ENCODE peak calls at places on chromosomes 1 and 21, in five cellular contexts. S is activated CD4-positive, alpha-beta T cell treated with anti-CD3 and anti-CD28 coated beads, Interleukin-2, amount 50 U/mL, for 24 hours; U is HEK293T; K is ELR; X is NCI-H345. E is an unnamed sample.

GRCh38 chr1:6508154-6508875 is 16.8 kb upstream of the PLEKHG5 start:
- DNase-seq in S (no peak), U (no peak), K (no peak), X (no peak), E (no peak)

GRCh38 chr1:205375816-205376545 is 19.3 kb upstream of the KLHDC8A start:
- DNase-seq in S (no peak), U (peak), K (peak), X (peak), E (peak)

GRCh38 chr1:244834596-244835275 is 722 bp upstream of the COX20 start:
- DNase-seq in S (peak), U (no peak), K (peak), X (peak), E (peak)

GRCh38 chr1:28646040-28646439 is 2.4 kb upstream of the RNU11 start:
- DNase-seq in S (no peak), U (no peak), K (no peak), X (no peak), E (no peak)

GRCh38 chr21:35586305-35586704 is 474.0 kb downstream of the SETD4 start:
- DNase-seq in S (no peak), U (no peak), K (no peak), X (no peak), E (no peak)

GRCh38 chr1:50126962-50127715 is 18.4 kb downstream of the ELAVL4 start:
- DNase-seq in S (no peak), U (no peak), K (no peak), X (no peak), E (no peak)

GRCh38 chr1:230340778-230341546 is 85.2 kb downstream of the PGBD5 start:
- DNase-seq in S (no peak), U (no peak), K (no peak), X (no peak), E (no peak)

GRCh38 chr1:107430540-107431228 is 289.8 kb downstream of the NTNG1 start:
- DNase-seq in S (peak), U (peak), K (peak), X (peak), E (peak)

GRCh38 chr21:33058468-33059318 is 11.2 kb upstream of the OLIG1 start:
- DNase-seq in S (no peak), U (no peak), K (no peak), X (no peak), E (peak)

GRCh38 chr21:40146201-40146890 is 279.1 kb downstream of the PCP4 start:
- DNase-seq in S (no peak), U (no peak), K (no peak), X (peak), E (no peak)

GRCh38 chr1:163535807-163536206 is 214.1 kb downstream of the NUF2 start:
- DNase-seq in S (no peak), U (no peak), K (peak), X (no peak), E (peak)

GRCh38 chr1:51564124-51564523 is 45.1 kb upstream of the EPS15 start:
- DNase-seq in S (no peak), U (no peak), K (peak), X (no peak), E (no peak)

GRCh38 chr1:54017979-54018378 is at the start of gene LDLRAD1:
- DNase-seq in S (no peak), U (no peak), K (no peak), X (no peak), E (no peak)

GRCh38 chr1:89615676-89616598 is 17.0 kb upstream of the LRRC8C start:
- DNase-seq in S (no peak), U (peak), K (peak), X (peak), E (no peak)

GRCh38 chr21:27058673-27059365 is 91.9 kb upstream of the ADAMTS5 start:
- DNase-seq in S (no peak), U (no peak), K (no peak), X (no peak), E (no peak)

GRCh38 chr1:244216836-244217235 is 165.8 kb downstream of the ZBTB18 start:
- DNase-seq in S (no peak), U (no peak), K (no peak), X (no peak), E (no peak)

GRCh38 chr1:21871943-21872342 is 59.9 kb downstream of the LDLRAD2 start:
- DNase-seq in S (no peak), U (no peak), K (no peak), X (no peak), E (no peak)

GRCh38 chr1:111191496-111191895 is 8.9 kb downstream of the DENND2D start:
- DNase-seq in S (no peak), U (no peak), K (peak), X (no peak), E (no peak)

GRCh38 chr1:31881698-31882000 is 56.5 kb downstream of the PTP4A2 start:
- DNase-seq in S (no peak), U (no peak), K (no peak), X (no peak), E (peak)

GRCh38 chr1:217660353-217661062 is 29.4 kb downstream of the SPATA17 start:
- DNase-seq in S (no peak), U (peak), K (peak), X (peak), E (peak)

GRCh38 chr1:105102385-105102784 is 1352.7 kb downstream of the AMY1C start:
- DNase-seq in S (no peak), U (no peak), K (no peak), X (no peak), E (no peak)

GRCh38 chr1:248873993-248874671 is 15.2 kb upstream of the ZNF692 start:
- DNase-seq in S (peak), U (peak), K (peak), X (peak), E (no peak)

GRCh38 chr1:213984387-213985180 is 3.2 kb upstream of the PROX1 start:
- DNase-seq in S (no peak), U (peak), K (no peak), X (peak), E (peak)

GRCh38 chr1:44228218-44228617 is 14.9 kb downstream of the DMAP1 start:
- DNase-seq in S (no peak), U (no peak), K (no peak), X (no peak), E (no peak)

GRCh38 chr1:39258146-39258924 is 53.8 kb downstream of the MACF1 start:
- DNase-seq in S (peak), U (peak), K (peak), X (peak), E (peak)

GRCh38 chr21:33026299-33026858 is 644 bp downstream of the OLIG2 start:
- DNase-seq in S (no peak), U (no peak), K (no peak), X (no peak), E (no peak)

GRCh38 chr1:240720891-240721450 is 109.0 kb upstream of the GREM2 start:
- DNase-seq in S (no peak), U (no peak), K (peak), X (no peak), E (no peak)

GRCh38 chr1:20199840-20200239 is 13.5 kb upstream of the PLA2G2C start:
- DNase-seq in S (no peak), U (no peak), K (no peak), X (no peak), E (no peak)

GRCh38 chr1:187074445-187075045 is 245.8 kb downstream of the PLA2G4A start:
- DNase-seq in S (no peak), U (no peak), K (no peak), X (no peak), E (no peak)

GRCh38 chr1:30952098-30952497 is 43.5 kb upstream of the SDC3 start:
- DNase-seq in S (no peak), U (no peak), K (no peak), X (no peak), E (no peak)

GRCh38 chr1:20500716-20501115 is 7.2 kb downstream of the MUL1 start:
- DNase-seq in S (no peak), U (no peak), K (no peak), X (no peak), E (no peak)

GRCh38 chr1:211632117-211632807 is 43.2 kb downstream of the NEK2 start:
- DNase-seq in S (no peak), U (no peak), K (no peak), X (no peak), E (no peak)

GRCh38 chr1:30414086-30414850 is 309.1 kb downstream of the MATN1 start:
- DNase-seq in S (no peak), U (no peak), K (no peak), X (no peak), E (peak)

GRCh38 chr1:41875487-41875886 is 43.2 kb downstream of the HIVEP3 start:
- DNase-seq in S (no peak), U (no peak), K (no peak), X (no peak), E (no peak)

E was measured in cardiac muscle cell.